ENCODE peak calls at places on chromosomes 1 and 21, in four cellular contexts. G, X, A and Q are unnamed samples.
A peak's percentile ranks its signal among the peaks of the same experiment; 100 is the strongest.

GRCh38 chr1:19734056-19734455 is 65.7 kb downstream of the TMCO4 start:
- DNase-seq in G (no peak), X (no peak), A (no peak), Q (no peak)

GRCh38 chr1:207873055-207873890 is 37.7 kb downstream of the CD34 start:
- DNase-seq in G (no peak), X (no peak), A (no peak), Q (no peak)

GRCh38 chr1:228341814-228342626 is 64.6 kb downstream of the TRIM11 start:
- DNase-seq in G (no peak), X (no peak), A (no peak), Q (no peak)

GRCh38 chr1:102886638-102887037 is 221.7 kb downstream of the COL11A1 start:
- DNase-seq in G (no peak), X (no peak), A (no peak), Q (no peak)

GRCh38 chr21:16473965-16474364 is 744.2 kb downstream of the USP25 start:
- DNase-seq in G (no peak), X (peak; percentile 12), A (no peak), Q (no peak)

GRCh38 chr1:229128209-229128608 is 142.7 kb upstream of the RAB4A start:
- DNase-seq in G (no peak), X (no peak), A (no peak), Q (no peak)

GRCh38 chr1:43253173-43253572 is 16.6 kb upstream of the TMEM125 start:
- DNase-seq in G (no peak), X (no peak), A (no peak), Q (no peak)

GRCh38 chr1:5891736-5892135 is 100.5 kb downstream of the NPHP4 start:
- DNase-seq in G (no peak), X (peak; percentile 25), A (no peak), Q (no peak)

GRCh38 chr1:111754964-111755320 is 759 bp upstream of the DDX20 start:
- DNase-seq in G (peak; percentile 47), X (peak; percentile 39), A (peak; percentile 48), Q (no peak)

GRCh38 chr1:167090289-167090942 is at the start of gene GPA33:
- DNase-seq in G (no peak), X (no peak), A (peak; percentile 88), Q (no peak)

GRCh38 chr1:32247983-32248889 is 1.2 kb downstream of the FAM167B start:
- DNase-seq in G (peak; percentile 69), X (peak; percentile 52), A (peak; percentile 93), Q (no peak)

GRCh38 chr21:44286716-44287632 is 1.3 kb downstream of the AIRE start:
- DNase-seq in G (no peak), X (no peak), A (no peak), Q (no peak)

GRCh38 chr1:98824724-98825123 is 163.2 kb downstream of the SNX7 start:
- DNase-seq in G (no peak), X (no peak), A (no peak), Q (no peak)

DNA sequence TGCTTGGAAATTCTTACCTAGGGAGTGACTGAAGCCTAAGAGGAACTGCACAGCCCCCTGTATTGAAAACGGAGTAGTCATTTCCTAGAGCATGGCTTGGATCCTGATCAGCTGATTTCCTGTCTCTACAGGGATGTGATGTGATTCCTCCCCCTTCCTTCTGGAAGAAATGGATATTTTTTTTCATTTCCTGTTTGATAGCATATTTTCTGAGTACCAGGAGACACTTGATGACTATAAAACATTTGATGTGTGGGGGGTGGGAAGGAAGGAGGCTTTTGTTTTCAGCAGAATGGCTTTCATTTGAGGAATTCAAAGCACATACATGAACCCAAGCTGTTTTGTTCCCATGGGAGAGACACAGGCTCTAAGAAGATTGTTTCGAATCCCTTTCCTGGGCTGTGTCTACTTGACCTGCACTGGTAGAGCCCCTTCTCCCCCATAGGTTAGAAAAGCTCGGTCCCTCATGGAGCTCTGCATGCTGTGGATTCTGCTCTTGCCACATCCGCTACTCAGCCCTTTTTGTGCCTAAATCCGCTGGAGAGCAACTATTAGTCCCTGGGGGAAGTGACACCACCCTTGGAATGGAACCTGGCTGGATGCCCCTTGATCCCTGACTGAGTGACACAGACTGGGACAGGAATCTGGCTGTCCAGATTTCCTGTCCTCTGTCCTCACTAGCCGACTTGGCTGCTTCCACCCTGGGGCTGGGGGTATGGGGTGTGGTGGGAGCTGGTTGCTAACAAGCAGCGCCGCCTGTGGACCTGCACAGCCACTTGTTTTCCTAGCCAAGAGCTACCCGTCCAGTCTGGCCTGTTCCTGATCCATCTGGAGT is 71.8 kb upstream of the MACF1 start:
- DNase-seq in G (peak; percentile 94), X (peak; percentile 57), A (peak; percentile 77), Q (no peak)
- H3K9ac ChIP-seq in G (peak overlapping the region; percentile 54), X (no peak overlapping the region), A (peak overlapping the region; percentile 14), Q (peak overlapping the region; percentile 67)

GRCh38 chr1:151372411-151372934 is at the start of gene SELENBP1:
- DNase-seq in G (peak; percentile 85), X (peak; percentile 71), A (peak; percentile 98), Q (no peak)
- H3K9ac ChIP-seq in G (peak within 1 kb of the TSS; percentile 17), X (peak within 1 kb of the TSS; percentile 62), A (peak within 1 kb of the TSS; percentile 99), Q (no peak within 1 kb of the TSS)

GRCh38 chr1:27979859-27980201 is 20.1 kb downstream of the XKR8 start:
- DNase-seq in G (no peak), X (no peak), A (no peak), Q (no peak)
- H3K9ac ChIP-seq in G (no peak overlapping the region), X (no peak overlapping the region), A (no peak overlapping the region), Q (no peak overlapping the region)

GRCh38 chr1:27099904-27100796 is 54.8 kb downstream of the SLC9A1 start:
- DNase-seq in G (no peak), X (no peak), A (peak; percentile 59), Q (no peak)

GRCh38 chr1:27099154-27099903 is 55.6 kb downstream of the SLC9A1 start:
- DNase-seq in G (peak; percentile 92), X (peak; percentile 83), A (peak; percentile 56), Q (no peak)

GRCh38 chr1:27101696-27102095 is 53.2 kb downstream of the SLC9A1 start:
- DNase-seq in G (no peak), X (no peak), A (no peak), Q (no peak)

GRCh38 chr1:27102134-27102706 is 52.7 kb downstream of the SLC9A1 start:
- DNase-seq in G (no peak), X (no peak), A (no peak), Q (no peak)

DNA sequence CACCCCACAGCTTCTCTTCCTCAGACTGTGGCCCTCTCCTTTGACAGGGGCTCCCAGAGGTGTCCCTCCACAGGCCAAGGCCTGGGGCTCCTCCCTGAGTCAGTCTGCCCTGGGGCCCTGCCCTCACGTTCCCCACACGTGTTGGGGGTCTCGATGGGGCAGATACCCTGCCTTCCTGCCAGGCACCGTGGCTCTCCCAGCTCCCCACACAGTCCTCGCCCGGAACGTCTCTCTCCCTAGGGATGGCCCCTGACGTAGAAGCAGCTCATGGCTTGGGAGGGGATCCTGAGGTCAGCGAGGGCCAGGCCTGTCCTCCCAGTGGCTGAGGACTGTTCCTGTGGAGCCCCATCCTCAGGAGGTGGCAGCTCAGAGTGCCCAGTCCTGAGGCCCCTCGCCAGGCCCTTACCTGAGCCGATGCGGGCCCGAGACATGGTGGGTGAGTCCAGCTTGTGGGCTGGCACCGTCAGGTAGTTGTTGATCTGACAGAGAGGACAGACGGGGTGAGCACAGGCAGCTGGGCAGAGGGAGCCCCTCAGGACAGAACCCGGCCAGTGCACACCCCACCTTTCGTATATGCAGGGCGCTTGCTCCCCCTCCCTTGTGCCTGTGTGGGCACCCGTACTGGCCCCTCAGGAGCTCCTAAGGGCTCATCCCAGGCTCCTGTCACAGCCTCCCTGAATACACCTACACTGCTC is 54.0 kb downstream of the SLC9A1 start:
- DNase-seq in G (no peak), X (no peak), A (no peak), Q (no peak)
- H3K9ac ChIP-seq in G (no peak overlapping the region), X (no peak overlapping the region), A (no peak overlapping the region), Q (no peak overlapping the region)

GRCh38 chr1:240031009-240031408 is 60.7 kb upstream of the FMN2 start:
- DNase-seq in G (peak; percentile 98), X (peak; percentile 97), A (no peak), Q (no peak)
- H3K9ac ChIP-seq in G (no peak overlapping the region), X (no peak overlapping the region), A (no peak overlapping the region), Q (no peak overlapping the region)

GRCh38 chr1:36187800-36188593 is 32.0 kb downstream of the MAP7D1 start:
- DNase-seq in G (peak; percentile 91), X (peak; percentile 92), A (peak; percentile 87), Q (no peak)
- H3K9ac ChIP-seq in G (peak overlapping the region; percentile 3), X (peak overlapping the region; percentile 20), A (no peak overlapping the region), Q (peak overlapping the region; percentile 68)

GRCh38 chr1:27529638-27530018 is 39.7 kb upstream of the WASF2 start:
- DNase-seq in G (no peak), X (no peak), A (no peak), Q (no peak)
- H3K9ac ChIP-seq in G (no peak overlapping the region), X (no peak overlapping the region), A (peak overlapping the region; percentile 88), Q (peak overlapping the region; percentile 87)